ENCODE peak calls at places on chromosomes 6 and 20, in eight cellular contexts. One of them, this sample, is unnamed.

GRCh38 chr6:52359403-52359802 is 2.5 kb upstream of the PAQR8 start:
- DNase-seq in T-helper 9 cell: no peak
- DNase-seq in lung microvascular endothelial cell: no peak
- DNase-seq in activated CD8-positive, alpha-beta T cell treated with anti-CD3 and anti-CD28 coated beads, Interleukin-2, amount 10 ng/mL, durations not matched to agents 7 days and 5 days: no peak
- DNase-seq in M059J: no peak
- DNase-seq in mucosa of descending colon: no peak
- DNase-seq in bronchial epithelial cell: no peak
- DNase-seq in Right ventricle myocardium superior: no peak
- DNase-seq in this sample: no peak

GRCh38 chr6:114087496-114087895 is 116.5 kb upstream of the HDAC2 start:
- DNase-seq in T-helper 9 cell: no peak
- DNase-seq in lung microvascular endothelial cell: no peak
- DNase-seq in activated CD8-positive, alpha-beta T cell treated with anti-CD3 and anti-CD28 coated beads, Interleukin-2, amount 10 ng/mL, durations not matched to agents 7 days and 5 days: no peak
- DNase-seq in M059J: peak; percentile 16
- DNase-seq in mucosa of descending colon: no peak
- DNase-seq in bronchial epithelial cell: peak; percentile 8
- DNase-seq in Right ventricle myocardium superior: no peak
- DNase-seq in this sample: no peak

GRCh38 chr20:20814685-20815084 is 102.2 kb upstream of the RALGAPA2 start:
- DNase-seq in T-helper 9 cell: no peak
- DNase-seq in lung microvascular endothelial cell: no peak
- DNase-seq in activated CD8-positive, alpha-beta T cell treated with anti-CD3 and anti-CD28 coated beads, Interleukin-2, amount 10 ng/mL, durations not matched to agents 7 days and 5 days: no peak
- DNase-seq in M059J: peak; percentile 25
- DNase-seq in mucosa of descending colon: no peak
- DNase-seq in bronchial epithelial cell: no peak
- DNase-seq in Right ventricle myocardium superior: no peak
- DNase-seq in this sample: no peak

GRCh38 chr20:63576311-63576710 is 2.3 kb upstream of the HELZ2 start:
- DNase-seq in T-helper 9 cell: no peak
- DNase-seq in lung microvascular endothelial cell: no peak
- DNase-seq in activated CD8-positive, alpha-beta T cell treated with anti-CD3 and anti-CD28 coated beads, Interleukin-2, amount 10 ng/mL, durations not matched to agents 7 days and 5 days: no peak
- DNase-seq in M059J: no peak
- DNase-seq in mucosa of descending colon: no peak
- DNase-seq in bronchial epithelial cell: no peak
- DNase-seq in Right ventricle myocardium superior: no peak
- DNase-seq in this sample: no peak

GRCh38 chr20:33689973-33690372 is 3.8 kb upstream of the E2F1 start:
- DNase-seq in T-helper 9 cell: peak; percentile 24
- DNase-seq in lung microvascular endothelial cell: no peak
- DNase-seq in activated CD8-positive, alpha-beta T cell treated with anti-CD3 and anti-CD28 coated beads, Interleukin-2, amount 10 ng/mL, durations not matched to agents 7 days and 5 days: peak; percentile 76
- DNase-seq in M059J: peak; percentile 61
- DNase-seq in mucosa of descending colon: no peak
- DNase-seq in bronchial epithelial cell: no peak
- DNase-seq in Right ventricle myocardium superior: no peak
- DNase-seq in this sample: no peak

GRCh38 chr6:43968110-43968965 is 158.9 kb downstream of the MRPL14 start:
- DNase-seq in T-helper 9 cell: no peak
- DNase-seq in lung microvascular endothelial cell: no peak
- DNase-seq in activated CD8-positive, alpha-beta T cell treated with anti-CD3 and anti-CD28 coated beads, Interleukin-2, amount 10 ng/mL, durations not matched to agents 7 days and 5 days: no peak
- DNase-seq in M059J: no peak
- DNase-seq in mucosa of descending colon: no peak
- DNase-seq in bronchial epithelial cell: no peak
- DNase-seq in Right ventricle myocardium superior: no peak
- DNase-seq in this sample: no peak

GRCh38 chr20:5933802-5934436 is 16.4 kb downstream of the TRMT6 start:
- DNase-seq in T-helper 9 cell: no peak
- DNase-seq in lung microvascular endothelial cell: peak; percentile 56
- DNase-seq in activated CD8-positive, alpha-beta T cell treated with anti-CD3 and anti-CD28 coated beads, Interleukin-2, amount 10 ng/mL, durations not matched to agents 7 days and 5 days: no peak
- DNase-seq in M059J: peak; percentile 52
- DNase-seq in mucosa of descending colon: peak; percentile 27
- DNase-seq in bronchial epithelial cell: peak; percentile 37
- DNase-seq in Right ventricle myocardium superior: no peak
- DNase-seq in this sample: peak; percentile 18

GRCh38 chr6:145067430-145067829 is 667.9 kb downstream of the EPM2A start:
- DNase-seq in T-helper 9 cell: no peak
- DNase-seq in lung microvascular endothelial cell: peak; percentile 13
- DNase-seq in activated CD8-positive, alpha-beta T cell treated with anti-CD3 and anti-CD28 coated beads, Interleukin-2, amount 10 ng/mL, durations not matched to agents 7 days and 5 days: no peak
- DNase-seq in M059J: peak; percentile 52
- DNase-seq in mucosa of descending colon: no peak
- DNase-seq in bronchial epithelial cell: peak; percentile 68
- DNase-seq in Right ventricle myocardium superior: no peak
- DNase-seq in this sample: no peak

GRCh38 chr20:10171864-10172751 is 46.5 kb upstream of the SNAP25 start:
- DNase-seq in T-helper 9 cell: no peak
- DNase-seq in lung microvascular endothelial cell: peak; percentile 38
- DNase-seq in activated CD8-positive, alpha-beta T cell treated with anti-CD3 and anti-CD28 coated beads, Interleukin-2, amount 10 ng/mL, durations not matched to agents 7 days and 5 days: no peak
- DNase-seq in M059J: peak; percentile 93
- DNase-seq in mucosa of descending colon: peak; percentile 9
- DNase-seq in bronchial epithelial cell: peak; percentile 46
- DNase-seq in Right ventricle myocardium superior: peak; percentile 50
- DNase-seq in this sample: peak; percentile 42

GRCh38 chr6:71364910-71365542 is 76.4 kb downstream of the OGFRL1 start:
- DNase-seq in T-helper 9 cell: no peak
- DNase-seq in lung microvascular endothelial cell: no peak
- DNase-seq in activated CD8-positive, alpha-beta T cell treated with anti-CD3 and anti-CD28 coated beads, Interleukin-2, amount 10 ng/mL, durations not matched to agents 7 days and 5 days: no peak
- DNase-seq in M059J: no peak
- DNase-seq in mucosa of descending colon: no peak
- DNase-seq in bronchial epithelial cell: no peak
- DNase-seq in Right ventricle myocardium superior: no peak
- DNase-seq in this sample: no peak

GRCh38 chr20:37803476-37804307 is 99.2 kb upstream of the VSTM2L start:
- DNase-seq in T-helper 9 cell: no peak
- DNase-seq in lung microvascular endothelial cell: no peak
- DNase-seq in activated CD8-positive, alpha-beta T cell treated with anti-CD3 and anti-CD28 coated beads, Interleukin-2, amount 10 ng/mL, durations not matched to agents 7 days and 5 days: no peak
- DNase-seq in M059J: no peak
- DNase-seq in mucosa of descending colon: no peak
- DNase-seq in bronchial epithelial cell: no peak
- DNase-seq in Right ventricle myocardium superior: no peak
- DNase-seq in this sample: no peak

GRCh38 chr6:141199074-141199473 is 933.7 kb upstream of the GJE1 start:
- DNase-seq in T-helper 9 cell: no peak
- DNase-seq in lung microvascular endothelial cell: no peak
- DNase-seq in activated CD8-positive, alpha-beta T cell treated with anti-CD3 and anti-CD28 coated beads, Interleukin-2, amount 10 ng/mL, durations not matched to agents 7 days and 5 days: no peak
- DNase-seq in M059J: peak; percentile 30
- DNase-seq in mucosa of descending colon: no peak
- DNase-seq in bronchial epithelial cell: no peak
- DNase-seq in Right ventricle myocardium superior: no peak
- DNase-seq in this sample: peak; percentile 5

GRCh38 chr6:170011233-170012142 is 260.1 kb downstream of the ERMARD start:
- DNase-seq in T-helper 9 cell: no peak
- DNase-seq in lung microvascular endothelial cell: peak; percentile 87
- DNase-seq in activated CD8-positive, alpha-beta T cell treated with anti-CD3 and anti-CD28 coated beads, Interleukin-2, amount 10 ng/mL, durations not matched to agents 7 days and 5 days: no peak
- DNase-seq in M059J: no peak
- DNase-seq in mucosa of descending colon: no peak
- DNase-seq in bronchial epithelial cell: no peak
- DNase-seq in Right ventricle myocardium superior: peak; percentile 85
- DNase-seq in this sample: no peak

GRCh38 chr20:16455296-16455695 is 118.0 kb downstream of the KIF16B start:
- DNase-seq in T-helper 9 cell: no peak
- DNase-seq in lung microvascular endothelial cell: no peak
- DNase-seq in activated CD8-positive, alpha-beta T cell treated with anti-CD3 and anti-CD28 coated beads, Interleukin-2, amount 10 ng/mL, durations not matched to agents 7 days and 5 days: no peak
- DNase-seq in M059J: no peak
- DNase-seq in mucosa of descending colon: no peak
- DNase-seq in bronchial epithelial cell: no peak
- DNase-seq in Right ventricle myocardium superior: no peak
- DNase-seq in this sample: no peak

GRCh38 chr6:154514481-154514880 is 4.0 kb upstream of the CNKSR3 start:
- DNase-seq in T-helper 9 cell: no peak
- DNase-seq in lung microvascular endothelial cell: no peak
- DNase-seq in activated CD8-positive, alpha-beta T cell treated with anti-CD3 and anti-CD28 coated beads, Interleukin-2, amount 10 ng/mL, durations not matched to agents 7 days and 5 days: no peak
- DNase-seq in M059J: no peak
- DNase-seq in mucosa of descending colon: no peak
- DNase-seq in bronchial epithelial cell: no peak
- DNase-seq in Right ventricle myocardium superior: no peak
- DNase-seq in this sample: no peak

GRCh38 chr6:56659721-56660373 is 17.2 kb upstream of the DST start:
- DNase-seq in T-helper 9 cell: no peak
- DNase-seq in lung microvascular endothelial cell: no peak
- DNase-seq in activated CD8-positive, alpha-beta T cell treated with anti-CD3 and anti-CD28 coated beads, Interleukin-2, amount 10 ng/mL, durations not matched to agents 7 days and 5 days: no peak
- DNase-seq in M059J: no peak
- DNase-seq in mucosa of descending colon: no peak
- DNase-seq in bronchial epithelial cell: peak; percentile 91
- DNase-seq in Right ventricle myocardium superior: no peak
- DNase-seq in this sample: no peak

GRCh38 chr6:30518505-30518850 is 29.2 kb downstream of the HLA-E start:
- DNase-seq in T-helper 9 cell: no peak
- DNase-seq in lung microvascular endothelial cell: no peak
- DNase-seq in activated CD8-positive, alpha-beta T cell treated with anti-CD3 and anti-CD28 coated beads, Interleukin-2, amount 10 ng/mL, durations not matched to agents 7 days and 5 days: peak; percentile 78
- DNase-seq in M059J: no peak
- DNase-seq in mucosa of descending colon: no peak
- DNase-seq in bronchial epithelial cell: no peak
- DNase-seq in Right ventricle myocardium superior: no peak
- DNase-seq in this sample: no peak

GRCh38 chr6:139378882-139379341 is 4.5 kb upstream of the CITED2 start:
- DNase-seq in T-helper 9 cell: no peak
- DNase-seq in lung microvascular endothelial cell: no peak
- DNase-seq in activated CD8-positive, alpha-beta T cell treated with anti-CD3 and anti-CD28 coated beads, Interleukin-2, amount 10 ng/mL, durations not matched to agents 7 days and 5 days: no peak
- DNase-seq in M059J: peak; percentile 91
- DNase-seq in mucosa of descending colon: no peak
- DNase-seq in bronchial epithelial cell: peak; percentile 92
- DNase-seq in Right ventricle myocardium superior: no peak
- DNase-seq in this sample: peak; percentile 44

GRCh38 chr6:41073968-41074691 is 1.4 kb downstream of the NFYA start:
- DNase-seq in T-helper 9 cell: no peak
- DNase-seq in lung microvascular endothelial cell: peak; percentile 29
- DNase-seq in activated CD8-positive, alpha-beta T cell treated with anti-CD3 and anti-CD28 coated beads, Interleukin-2, amount 10 ng/mL, durations not matched to agents 7 days and 5 days: no peak
- DNase-seq in M059J: peak; percentile 20
- DNase-seq in mucosa of descending colon: no peak
- DNase-seq in bronchial epithelial cell: peak; percentile 23
- DNase-seq in Right ventricle myocardium superior: no peak
- DNase-seq in this sample: peak; percentile 48

GRCh38 chr20:34708621-34709043 is 4.5 kb downstream of the TP53INP2 start:
- DNase-seq in T-helper 9 cell: peak; percentile 36
- DNase-seq in lung microvascular endothelial cell: peak; percentile 61
- DNase-seq in activated CD8-positive, alpha-beta T cell treated with anti-CD3 and anti-CD28 coated beads, Interleukin-2, amount 10 ng/mL, durations not matched to agents 7 days and 5 days: peak; percentile 72
- DNase-seq in M059J: peak; percentile 60
- DNase-seq in mucosa of descending colon: peak; percentile 83
- DNase-seq in bronchial epithelial cell: no peak
- DNase-seq in Right ventricle myocardium superior: peak; percentile 72
- DNase-seq in this sample: peak; percentile 47

GRCh38 chr20:60050193-60050960 is 92.2 kb downstream of the CDH26 start:
- DNase-seq in T-helper 9 cell: no peak
- DNase-seq in lung microvascular endothelial cell: no peak
- DNase-seq in activated CD8-positive, alpha-beta T cell treated with anti-CD3 and anti-CD28 coated beads, Interleukin-2, amount 10 ng/mL, durations not matched to agents 7 days and 5 days: no peak
- DNase-seq in M059J: no peak
- DNase-seq in mucosa of descending colon: peak; percentile 55
- DNase-seq in bronchial epithelial cell: peak; percentile 66
- DNase-seq in Right ventricle myocardium superior: no peak
- DNase-seq in this sample: peak; percentile 22

GRCh38 chr20:44069203-44069931 is 117.6 kb downstream of the JPH2 start:
- DNase-seq in T-helper 9 cell: peak; percentile 40
- DNase-seq in lung microvascular endothelial cell: no peak
- DNase-seq in activated CD8-positive, alpha-beta T cell treated with anti-CD3 and anti-CD28 coated beads, Interleukin-2, amount 10 ng/mL, durations not matched to agents 7 days and 5 days: peak; percentile 88
- DNase-seq in M059J: no peak
- DNase-seq in mucosa of descending colon: peak; percentile 49
- DNase-seq in bronchial epithelial cell: no peak
- DNase-seq in Right ventricle myocardium superior: no peak
- DNase-seq in this sample: no peak

GRCh38 chr20:3995067-3995748 is 20.1 kb downstream of the RNF24 start:
- DNase-seq in T-helper 9 cell: no peak
- DNase-seq in lung microvascular endothelial cell: no peak
- DNase-seq in activated CD8-positive, alpha-beta T cell treated with anti-CD3 and anti-CD28 coated beads, Interleukin-2, amount 10 ng/mL, durations not matched to agents 7 days and 5 days: no peak
- DNase-seq in M059J: peak; percentile 90
- DNase-seq in mucosa of descending colon: no peak
- DNase-seq in bronchial epithelial cell: peak; percentile 57
- DNase-seq in Right ventricle myocardium superior: no peak
- DNase-seq in this sample: no peak

GRCh38 chr6:170053966-170054661 is 236.8 kb downstream of the DLL1 start:
- DNase-seq in T-helper 9 cell: no peak
- DNase-seq in lung microvascular endothelial cell: no peak
- DNase-seq in activated CD8-positive, alpha-beta T cell treated with anti-CD3 and anti-CD28 coated beads, Interleukin-2, amount 10 ng/mL, durations not matched to agents 7 days and 5 days: no peak
- DNase-seq in M059J: no peak
- DNase-seq in mucosa of descending colon: no peak
- DNase-seq in bronchial epithelial cell: no peak
- DNase-seq in Right ventricle myocardium superior: peak; percentile 19
- DNase-seq in this sample: no peak

GRCh38 chr20:34045930-34046329 is 52.2 kb downstream of the RALY start:
- DNase-seq in T-helper 9 cell: no peak
- DNase-seq in lung microvascular endothelial cell: no peak
- DNase-seq in activated CD8-positive, alpha-beta T cell treated with anti-CD3 and anti-CD28 coated beads, Interleukin-2, amount 10 ng/mL, durations not matched to agents 7 days and 5 days: no peak
- DNase-seq in M059J: no peak
- DNase-seq in mucosa of descending colon: no peak
- DNase-seq in bronchial epithelial cell: no peak
- DNase-seq in Right ventricle myocardium superior: no peak
- DNase-seq in this sample: no peak

GRCh38 chr6:11773581-11773980 is 5.0 kb downstream of the ADTRP start:
- DNase-seq in T-helper 9 cell: no peak
- DNase-seq in lung microvascular endothelial cell: no peak
- DNase-seq in activated CD8-positive, alpha-beta T cell treated with anti-CD3 and anti-CD28 coated beads, Interleukin-2, amount 10 ng/mL, durations not matched to agents 7 days and 5 days: no peak
- DNase-seq in M059J: no peak
- DNase-seq in mucosa of descending colon: no peak
- DNase-seq in bronchial epithelial cell: no peak
- DNase-seq in Right ventricle myocardium superior: no peak
- DNase-seq in this sample: no peak

GRCh38 chr6:40887079-40887822 is 151.8 kb downstream of the UNC5CL start:
- DNase-seq in T-helper 9 cell: no peak
- DNase-seq in lung microvascular endothelial cell: no peak
- DNase-seq in activated CD8-positive, alpha-beta T cell treated with anti-CD3 and anti-CD28 coated beads, Interleukin-2, amount 10 ng/mL, durations not matched to agents 7 days and 5 days: no peak
- DNase-seq in M059J: no peak
- DNase-seq in mucosa of descending colon: no peak
- DNase-seq in bronchial epithelial cell: no peak
- DNase-seq in Right ventricle myocardium superior: no peak
- DNase-seq in this sample: no peak

GRCh38 chr6:68967549-68968300 is 332.6 kb downstream of the ADGRB3 start:
- DNase-seq in T-helper 9 cell: peak; percentile 28
- DNase-seq in lung microvascular endothelial cell: peak; percentile 68
- DNase-seq in activated CD8-positive, alpha-beta T cell treated with anti-CD3 and anti-CD28 coated beads, Interleukin-2, amount 10 ng/mL, durations not matched to agents 7 days and 5 days: peak; percentile 73
- DNase-seq in M059J: peak; percentile 67
- DNase-seq in mucosa of descending colon: peak; percentile 80
- DNase-seq in bronchial epithelial cell: peak; percentile 57
- DNase-seq in Right ventricle myocardium superior: peak; percentile 46
- DNase-seq in this sample: peak; percentile 71

GRCh38 chr6:36907781-36908180 is 22.0 kb downstream of the C6orf89 start:
- DNase-seq in T-helper 9 cell: no peak
- DNase-seq in lung microvascular endothelial cell: peak; percentile 86
- DNase-seq in activated CD8-positive, alpha-beta T cell treated with anti-CD3 and anti-CD28 coated beads, Interleukin-2, amount 10 ng/mL, durations not matched to agents 7 days and 5 days: no peak
- DNase-seq in M059J: peak; percentile 98
- DNase-seq in mucosa of descending colon: no peak
- DNase-seq in bronchial epithelial cell: peak; percentile 58
- DNase-seq in Right ventricle myocardium superior: peak; percentile 56
- DNase-seq in this sample: peak; percentile 41

GRCh38 chr6:20400476-20401402 is 940 bp upstream of the E2F3 start:
- DNase-seq in T-helper 9 cell: peak; percentile 24
- DNase-seq in lung microvascular endothelial cell: peak; percentile 59
- DNase-seq in activated CD8-positive, alpha-beta T cell treated with anti-CD3 and anti-CD28 coated beads, Interleukin-2, amount 10 ng/mL, durations not matched to agents 7 days and 5 days: peak; percentile 59
- DNase-seq in M059J: peak; percentile 49
- DNase-seq in mucosa of descending colon: peak; percentile 65
- DNase-seq in bronchial epithelial cell: peak; percentile 64
- DNase-seq in Right ventricle myocardium superior: peak; percentile 55
- DNase-seq in this sample: peak; percentile 37

GRCh38 chr20:40497781-40498691 is 191.0 kb downstream of the MAFB start:
- DNase-seq in T-helper 9 cell: no peak
- DNase-seq in lung microvascular endothelial cell: no peak
- DNase-seq in activated CD8-positive, alpha-beta T cell treated with anti-CD3 and anti-CD28 coated beads, Interleukin-2, amount 10 ng/mL, durations not matched to agents 7 days and 5 days: no peak
- DNase-seq in M059J: peak; percentile 88
- DNase-seq in mucosa of descending colon: no peak
- DNase-seq in bronchial epithelial cell: peak; percentile 70
- DNase-seq in Right ventricle myocardium superior: peak; percentile 72
- DNase-seq in this sample: peak; percentile 50

GRCh38 chr20:47319517-47320252 is 36.8 kb downstream of the ZMYND8 start:
- DNase-seq in T-helper 9 cell: no peak
- DNase-seq in lung microvascular endothelial cell: peak; percentile 95
- DNase-seq in activated CD8-positive, alpha-beta T cell treated with anti-CD3 and anti-CD28 coated beads, Interleukin-2, amount 10 ng/mL, durations not matched to agents 7 days and 5 days: no peak
- DNase-seq in M059J: peak; percentile 69
- DNase-seq in mucosa of descending colon: peak; percentile 77
- DNase-seq in bronchial epithelial cell: peak; percentile 85
- DNase-seq in Right ventricle myocardium superior: peak; percentile 59
- DNase-seq in this sample: peak; percentile 41

GRCh38 chr20:63594043-63594561 is 20.1 kb upstream of the HELZ2 start:
- DNase-seq in T-helper 9 cell: no peak
- DNase-seq in lung microvascular endothelial cell: no peak
- DNase-seq in activated CD8-positive, alpha-beta T cell treated with anti-CD3 and anti-CD28 coated beads, Interleukin-2, amount 10 ng/mL, durations not matched to agents 7 days and 5 days: no peak
- DNase-seq in M059J: peak; percentile 81
- DNase-seq in mucosa of descending colon: no peak
- DNase-seq in bronchial epithelial cell: peak; percentile 49
- DNase-seq in Right ventricle myocardium superior: peak; percentile 30
- DNase-seq in this sample: no peak

GRCh38 chr20:2197166-2197565 is 95.5 kb downstream of the STK35 start:
- DNase-seq in T-helper 9 cell: no peak
- DNase-seq in lung microvascular endothelial cell: no peak
- DNase-seq in activated CD8-positive, alpha-beta T cell treated with anti-CD3 and anti-CD28 coated beads, Interleukin-2, amount 10 ng/mL, durations not matched to agents 7 days and 5 days: no peak
- DNase-seq in M059J: no peak
- DNase-seq in mucosa of descending colon: no peak
- DNase-seq in bronchial epithelial cell: no peak
- DNase-seq in Right ventricle myocardium superior: no peak
- DNase-seq in this sample: no peak